ENCODE peak calls at places on chromosomes 2 and 18, in nine cellular contexts. Y is IMR-90; C is CD8-positive, alpha-beta memory T cell; N is esophagus muscularis mucosa; H is tibial nerve; W is neural progenitor cell; O is CD8-positive, alpha-beta T cell; M is lower lobe of right lung; G is cardiac muscle cell. J is an unnamed sample.

GRCh38 chr2:101763496-101764333 is 66.2 kb downstream of the MAP4K4 start:
- DNase-seq in H (no peak), Y (no peak), C (no peak), O (no peak), W (no peak), G (no peak), M (no peak), N (peak; percentile 39), J (no peak)

GRCh38 chr2:240250985-240251847 is 110.8 kb upstream of the OTOS start:
- DNase-seq in G (peak; percentile 96), C (no peak), M (peak; percentile 87), O (peak; percentile 2), H (peak; percentile 89), W (peak; percentile 50), Y (peak; percentile 89), N (peak; percentile 93), J (peak; percentile 92)

GRCh38 chr2:6186332-6187100 is 494.3 kb downstream of the SOX11 start:
- DNase-seq in Y (peak; percentile 87), O (no peak), M (no peak), W (no peak), H (no peak), C (no peak), G (no peak), N (no peak), J (no peak)

GRCh38 chr18:68797901-68798300 is at the start of gene CCDC102B:
- DNase-seq in M (no peak), Y (peak; percentile 94), W (no peak), C (no peak), O (no peak), H (no peak), N (no peak), G (peak; percentile 66), J (no peak)

GRCh38 chr18:22044474-22045220 is 124.7 kb upstream of the GATA6 start:
- DNase-seq in O (no peak), C (no peak), N (no peak), Y (no peak), M (no peak), H (no peak), W (no peak), G (no peak), J (no peak)

GRCh38 chr2:145379934-145380333 is 860.0 kb upstream of the ZEB2 start:
- DNase-seq in Y (no peak), W (no peak), C (no peak), M (no peak), O (no peak), G (no peak), H (no peak), N (no peak), J (no peak)

GRCh38 chr2:20540587-20541304 is 93.9 kb downstream of the RHOB start:
- DNase-seq in O (no peak), W (no peak), N (no peak), H (no peak), Y (no peak), C (no peak), G (no peak), M (no peak), J (no peak)

GRCh38 chr2:1713156-1713838 is 31.0 kb downstream of the PXDN start:
- DNase-seq in Y (no peak), H (no peak), N (no peak), M (no peak), C (no peak), W (peak; percentile 89), G (no peak), O (no peak), J (no peak)

GRCh38 chr18:770583-770961 is 41.5 kb downstream of the YES1 start:
- DNase-seq in O (no peak), N (no peak), H (no peak), Y (no peak), C (no peak), G (no peak), W (no peak), M (no peak), J (no peak)

GRCh38 chr2:32864337-32864736 is 82.4 kb upstream of the LTBP1 start:
- DNase-seq in Y (peak; percentile 72), O (no peak), M (no peak), H (no peak), G (peak; percentile 80), W (no peak), N (no peak), C (no peak), J (no peak)

GRCh38 chr2:138071720-138072719 is 107.7 kb downstream of the HNMT start:
- DNase-seq in C (no peak), N (no peak), Y (peak; percentile 43), M (no peak), W (peak; percentile 80), G (peak; percentile 16), O (no peak), H (no peak), J (no peak)

GRCh38 chr2:167420261-167420660 is 532.0 kb downstream of the XIRP2 start:
- DNase-seq in O (no peak), G (no peak), Y (no peak), H (no peak), M (no peak), N (no peak), C (no peak), W (no peak), J (no peak)

GRCh38 chr2:18957909-18958308 is 368.5 kb upstream of the NT5C1B start:
- DNase-seq in M (no peak), Y (peak; percentile 72), N (no peak), O (no peak), G (no peak), C (no peak), H (no peak), W (no peak), J (no peak)

GRCh38 chr2:177204417-177204816 is 8.2 kb upstream of the HNRNPA3 start:
- DNase-seq in G (no peak), O (no peak), C (no peak), M (no peak), H (no peak), N (no peak), Y (no peak), W (peak; percentile 36), J (no peak)

GRCh38 chr2:14316594-14316993 is 315.9 kb upstream of the LRATD1 start:
- DNase-seq in Y (no peak), M (no peak), C (no peak), W (no peak), G (no peak), O (no peak), N (no peak), H (no peak), J (no peak)

GRCh38 chr2:30234180-30234971 is 3.0 kb downstream of the LBH start:
- DNase-seq in H (peak; percentile 45), N (no peak), O (peak; percentile 46), G (peak; percentile 78), M (no peak), Y (peak; percentile 96), W (peak; percentile 58), C (no peak), J (no peak)

GRCh38 chr2:30237346-30238142 is 6.2 kb downstream of the LBH start:
- DNase-seq in H (no peak), W (no peak), C (no peak), M (no peak), Y (no peak), G (no peak), N (no peak), O (no peak), J (no peak)

GRCh38 chr2:30235008-30235655 is 3.8 kb downstream of the LBH start:
- DNase-seq in W (no peak), Y (peak; percentile 60), O (peak; percentile 69), M (no peak), H (no peak), G (no peak), N (no peak), C (peak; percentile 30), J (no peak)

GRCh38 chr2:30236591-30237245 is 5.4 kb downstream of the LBH start:
- DNase-seq in Y (no peak), M (no peak), C (no peak), N (no peak), W (no peak), H (no peak), O (no peak), G (no peak), J (no peak)

GRCh38 chr2:30235859-30236535 is 4.7 kb downstream of the LBH start:
- DNase-seq in G (no peak), N (no peak), M (no peak), C (no peak), Y (no peak), H (no peak), W (no peak), O (peak; percentile 41), J (no peak)
- H3K27me3 ChIP-seq in G (no peaks in the 10 kb centered on the region), N (no peaks in the 10 kb centered on the region), M (no peaks in the 10 kb centered on the region), C (no peaks in the 10 kb centered on the region), Y (no peaks in the 10 kb centered on the region), H (no peaks in the 10 kb centered on the region), W (peaks cover 33% of the 10 kb centered on the region), O (no peaks in the 10 kb centered on the region), J (no peaks in the 10 kb centered on the region)

GRCh38 chr2:30230479-30230854 is 867 bp upstream of the LBH start:
- DNase-seq in N (no peak), G (peak; percentile 85), M (no peak), W (peak; percentile 63), O (peak; percentile 46), Y (peak; percentile 64), H (no peak), C (no peak), J (no peak)
- H3K4me1 ChIP-seq in N (peaks cover 49% of the 10 kb centered on the region), G (peaks cover 39% of the 10 kb centered on the region), M (peaks cover 53% of the 10 kb centered on the region), W (peaks cover 34% of the 10 kb centered on the region), O (peaks cover 53% of the 10 kb centered on the region), Y (peaks cover 13% of the 10 kb centered on the region), H (peaks cover 53% of the 10 kb centered on the region), C (peaks cover 54% of the 10 kb centered on the region), J (peaks cover 33% of the 10 kb centered on the region)

GRCh38 chr2:170714156-170715061 is 728 bp upstream of the SP5 start:
- DNase-seq in O (peak; percentile 7), C (no peak), M (peak; percentile 70), N (peak; percentile 91), G (no peak), H (no peak), Y (no peak), W (peak; percentile 74), J (peak; percentile 82)

GRCh38 chr2:170716851-170717598 is 1.9 kb downstream of the SP5 start:
- DNase-seq in M (peak; percentile 67), H (no peak), N (peak; percentile 86), C (no peak), O (peak; percentile 37), Y (peak; percentile 5), W (peak; percentile 92), G (peak; percentile 50), J (peak; percentile 82)

GRCh38 chr2:170713280-170714155 is 1.6 kb upstream of the SP5 start:
- DNase-seq in W (peak; percentile 61), N (no peak), G (no peak), Y (no peak), H (no peak), O (peak; percentile 7), M (no peak), C (no peak), J (peak; percentile 72)

GRCh38 chr2:170715932-170716777 is 1.0 kb downstream of the SP5 start:
- DNase-seq in H (no peak), N (peak; percentile 72), M (no peak), Y (no peak), W (peak; percentile 64), C (no peak), O (no peak), G (no peak), J (peak; percentile 73)

GRCh38 chr2:170715062-170715931 is at the start of gene SP5:
- DNase-seq in W (peak; percentile 94), N (peak; percentile 91), M (peak; percentile 79), O (peak; percentile 24), C (no peak), G (peak; percentile 51), H (peak; percentile 35), Y (peak; percentile 29), J (peak; percentile 87)
- H3K4me3 ChIP-seq in W (peak within 1 kb of the TSS; percentile 56), N (peak within 1 kb of the TSS; percentile 56), M (peak within 1 kb of the TSS; percentile 66), O (peak within 1 kb of the TSS; percentile 44), C (peak within 1 kb of the TSS; percentile 60), G (peak within 1 kb of the TSS; percentile 36), H (peak within 1 kb of the TSS; percentile 60), Y (peak within 1 kb of the TSS; percentile 46), J (peak within 1 kb of the TSS; percentile 55)

GRCh38 chr2:207449673-207450072 is 80.1 kb upstream of the CREB1 start:
- DNase-seq in G (no peak), M (no peak), W (no peak), Y (no peak), H (no peak), N (no peak), C (no peak), O (no peak), J (no peak)
- H3K27me3 ChIP-seq in G (no peaks in the 10 kb centered on the region), M (no peaks in the 10 kb centered on the region), W (no peaks in the 10 kb centered on the region), Y (no peaks in the 10 kb centered on the region), H (no peaks in the 10 kb centered on the region), N (no peaks in the 10 kb centered on the region), C (no peaks in the 10 kb centered on the region), O (no peaks in the 10 kb centered on the region), J (no peaks in the 10 kb centered on the region)

J was measured in upper lobe of right lung.